ENCODE peak calls at places on chromosomes 16 and 17, in seven cellular contexts. H is midbrain, O is EL, D is ELF-1, M is putamen, S is T1000, B is HT1080. N is an unnamed sample.

GRCh38 chr16:11094075-11094593 is 149.8 kb downstream of the CLEC16A start:
- DNase-seq in O (peak; percentile 39), D (peak; percentile 80), H (no peak), B (peak; percentile 62), M (no peak), S (no peak), N (no peak)

GRCh38 chr16:57592591-57593003 is 35.8 kb upstream of the ADGRG1 start:
- DNase-seq in M (no peak), O (no peak), D (no peak), H (no peak), B (no peak), S (no peak), N (no peak)

GRCh38 chr16:77739493-77739892 is 17.2 kb downstream of the NUDT7 start:
- DNase-seq in M (no peak), D (no peak), H (no peak), S (no peak), B (peak; percentile 19), O (peak; percentile 30), N (no peak)

GRCh38 chr16:30658731-30659506 is 688 bp downstream of the FBRS start:
- DNase-seq in B (peak; percentile 96), M (peak; percentile 98), D (peak; percentile 99), S (no peak), O (peak; percentile 96), H (peak; percentile 96), N (peak; percentile 98)

GRCh38 chr16:12553191-12553590 is 250.5 kb downstream of the CPPED1 start:
- DNase-seq in H (no peak), S (no peak), B (no peak), M (no peak), O (no peak), D (no peak), N (no peak)

GRCh38 chr17:43341705-43342600 is 56.8 kb upstream of the ARL4D start:
- DNase-seq in S (peak; percentile 50), O (peak; percentile 83), D (no peak), H (no peak), B (peak; percentile 86), M (no peak), N (no peak)

GRCh38 chr16:66904846-66905632 is 13.6 kb downstream of the CDH16 start:
- DNase-seq in M (no peak), H (no peak), B (no peak), D (no peak), S (no peak), O (no peak), N (no peak)

GRCh38 chr17:1639549-1639948 is 6.0 kb downstream of the SCARF1 start:
- DNase-seq in S (no peak), D (no peak), H (no peak), M (no peak), O (no peak), B (no peak), N (no peak)

GRCh38 chr16:67105251-67105650 is 4.5 kb upstream of the PHAF1 start:
- DNase-seq in H (no peak), S (no peak), B (no peak), O (no peak), D (no peak), M (no peak), N (no peak)

N was measured in Ammon's horn.